ENCODE peak calls at places on chromosome 10, in four cellular contexts. S, P, N and W are unnamed samples.

GRCh38 chr10:120897343-120897742 is 46.2 kb downstream of the WDR11 start:
- DNase-seq in N (no peak), P (no peak), S (no peak), W (no peak)

GRCh38 chr10:78953124-78954008 is 115.4 kb upstream of the ZMIZ1 start:
- DNase-seq in N (peak), P (peak), S (no peak), W (no peak)

GRCh38 chr10:24993237-24993958 is 22.6 kb downstream of the ENKUR start:
- DNase-seq in P (no peak), N (no peak), S (no peak), W (no peak)

GRCh38 chr10:15459218-15459617 is 88.1 kb upstream of the FAM171A1 start:
- DNase-seq in N (no peak), P (no peak), S (no peak), W (no peak)

GRCh38 chr10:74328388-74328787 is 177.4 kb downstream of the ADK start:
- DNase-seq in N (no peak), P (no peak), S (no peak), W (no peak)

GRCh38 chr10:58326967-58327381 is 7.8 kb upstream of the UBE2D1 start:
- DNase-seq in P (peak), S (no peak), N (peak), W (peak)

GRCh38 chr10:63376560-63377304 is 89.0 kb downstream of the JMJD1C start:
- DNase-seq in P (no peak), S (no peak), N (peak), W (peak)

GRCh38 chr10:7378602-7379403 is 32.0 kb downstream of the SFMBT2 start:
- DNase-seq in S (no peak), N (no peak), P (no peak), W (no peak)

GRCh38 chr10:97852277-97852676 is 2.6 kb downstream of the GOLGA7B start:
- DNase-seq in N (no peak), P (no peak), S (no peak), W (no peak)

GRCh38 chr10:63264852-63265617 is 131.9 kb downstream of the NRBF2 start:
- DNase-seq in P (no peak), N (peak), S (peak), W (no peak)

GRCh38 chr10:69573056-69573806 is at the start of gene NEUROG3:
- DNase-seq in P (no peak), N (no peak), S (no peak), W (no peak)

GRCh38 chr10:11156480-11156879 is 138.8 kb downstream of the CELF2 start:
- DNase-seq in P (no peak), N (no peak), S (no peak), W (no peak)

GRCh38 chr10:34607894-34608293 is 207.2 kb downstream of the PARD3 start:
- DNase-seq in P (no peak), N (no peak), S (peak), W (no peak)

GRCh38 chr10:93074597-93075368 is 1.1 kb downstream of the CYP26A1 start:
- DNase-seq in N (no peak), S (no peak), P (no peak), W (no peak)

GRCh38 chr10:22849077-22849810 is 78.6 kb upstream of the ARMC3 start:
- DNase-seq in N (peak), P (peak), S (no peak), W (no peak)

GRCh38 chr10:29968556-29968955 is 90.8 kb downstream of the JCAD start:
- DNase-seq in N (no peak), S (no peak), P (no peak), W (no peak)

GRCh38 chr10:59901481-59901880 is 4.9 kb downstream of the CCDC6 start:
- DNase-seq in S (no peak), P (no peak), N (no peak), W (no peak)

GRCh38 chr10:416091-416515 is 273.4 kb downstream of the DIP2C start:
- DNase-seq in N (no peak), S (no peak), P (no peak), W (no peak)

GRCh38 chr10:98624963-98625362 is 178.2 kb upstream of the HPS1 start:
- DNase-seq in N (no peak), S (no peak), P (no peak), W (no peak)